ENCODE peak calls at places on chromosome 18, in six cellular contexts. One of them, this sample, is unnamed.

GRCh38 chr18:75678662-75679061 is 251.2 kb upstream of the SMIM21 start:
- DNase-seq in cardiac muscle cell: no peak
- DNase-seq in mucosa of descending colon: no peak
- DNase-seq in WERI-Rb-1: no peak
- DNase-seq in choroid plexus epithelial cell: peak
- DNase-seq in A549: no peak
- DNase-seq in this sample: no peak

GRCh38 chr18:40088130-40088529 is 1866.9 kb upstream of the PIK3C3 start:
- DNase-seq in cardiac muscle cell: no peak
- DNase-seq in mucosa of descending colon: no peak
- DNase-seq in WERI-Rb-1: no peak
- DNase-seq in A549: no peak
- DNase-seq in choroid plexus epithelial cell: no peak
- DNase-seq in this sample: no peak

GRCh38 chr18:75779910-75780309 is 352.4 kb upstream of the SMIM21 start:
- DNase-seq in A549: no peak
- DNase-seq in mucosa of descending colon: no peak
- DNase-seq in cardiac muscle cell: no peak
- DNase-seq in WERI-Rb-1: peak
- DNase-seq in choroid plexus epithelial cell: no peak
- DNase-seq in this sample: no peak

GRCh38 chr18:3151379-3152264 is 68.1 kb downstream of the MYOM1 start:
- DNase-seq in WERI-Rb-1: no peak
- DNase-seq in A549: peak
- DNase-seq in cardiac muscle cell: peak
- DNase-seq in mucosa of descending colon: peak
- DNase-seq in choroid plexus epithelial cell: peak
- DNase-seq in this sample: peak

GRCh38 chr18:70377857-70378701 is 89.2 kb downstream of the SOCS6 start:
- DNase-seq in WERI-Rb-1: no peak
- DNase-seq in mucosa of descending colon: peak
- DNase-seq in A549: no peak
- DNase-seq in cardiac muscle cell: no peak
- DNase-seq in choroid plexus epithelial cell: peak
- DNase-seq in this sample: no peak

GRCh38 chr18:21342372-21342771 is 100.3 kb downstream of the GREB1L start:
- DNase-seq in WERI-Rb-1: no peak
- DNase-seq in A549: no peak
- DNase-seq in choroid plexus epithelial cell: no peak
- DNase-seq in mucosa of descending colon: no peak
- DNase-seq in cardiac muscle cell: no peak
- DNase-seq in this sample: no peak

GRCh38 chr18:34031810-34032209 is 192.9 kb downstream of the NOL4 start:
- DNase-seq in A549: no peak
- DNase-seq in cardiac muscle cell: no peak
- DNase-seq in WERI-Rb-1: no peak
- DNase-seq in choroid plexus epithelial cell: no peak
- DNase-seq in mucosa of descending colon: no peak
- DNase-seq in this sample: no peak

GRCh38 chr18:48670751-48671560 is 132.1 kb downstream of the CTIF start:
- DNase-seq in mucosa of descending colon: no peak
- DNase-seq in choroid plexus epithelial cell: no peak
- DNase-seq in cardiac muscle cell: no peak
- DNase-seq in A549: no peak
- DNase-seq in WERI-Rb-1: no peak
- DNase-seq in this sample: no peak

GRCh38 chr18:12046046-12046750 is 47.4 kb upstream of the ANKRD62 start:
- DNase-seq in cardiac muscle cell: no peak
- DNase-seq in choroid plexus epithelial cell: no peak
- DNase-seq in WERI-Rb-1: no peak
- DNase-seq in mucosa of descending colon: no peak
- DNase-seq in A549: no peak
- DNase-seq in this sample: no peak

GRCh38 chr18:48138660-48139426 is 208.4 kb upstream of the SMAD2 start:
- DNase-seq in cardiac muscle cell: no peak
- DNase-seq in mucosa of descending colon: no peak
- DNase-seq in A549: no peak
- DNase-seq in choroid plexus epithelial cell: no peak
- DNase-seq in WERI-Rb-1: no peak
- DNase-seq in this sample: no peak

GRCh38 chr18:9147440-9148238 is 11.1 kb downstream of the ANKRD12 start:
- DNase-seq in choroid plexus epithelial cell: peak
- DNase-seq in A549: peak
- DNase-seq in cardiac muscle cell: peak
- DNase-seq in WERI-Rb-1: peak
- DNase-seq in mucosa of descending colon: peak
- DNase-seq in this sample: peak

GRCh38 chr18:52339891-52340371 is at the start of gene DCC:
- DNase-seq in cardiac muscle cell: peak
- DNase-seq in choroid plexus epithelial cell: peak
- DNase-seq in WERI-Rb-1: peak
- DNase-seq in mucosa of descending colon: peak
- DNase-seq in A549: peak
- DNase-seq in this sample: peak
- TF ChIP-seq CTCF in cardiac muscle cell: peak
- TF ChIP-seq CTCF in choroid plexus epithelial cell: peak
- TF ChIP-seq CTCF in WERI-Rb-1: peak
- TF ChIP-seq CTCF in mucosa of descending colon: no peak
- TF ChIP-seq CTCF in A549: peak
- TF ChIP-seq CTCF in this sample: peak

GRCh38 chr18:58044370-58045264 is 591 bp downstream of the NEDD4L start:
- DNase-seq in mucosa of descending colon: peak
- DNase-seq in cardiac muscle cell: peak
- DNase-seq in A549: peak
- DNase-seq in choroid plexus epithelial cell: peak
- DNase-seq in WERI-Rb-1: peak
- DNase-seq in this sample: peak

GRCh38 chr18:58047556-58047882 is 3.5 kb downstream of the NEDD4L start:
- DNase-seq in cardiac muscle cell: no peak
- DNase-seq in WERI-Rb-1: no peak
- DNase-seq in mucosa of descending colon: no peak
- DNase-seq in choroid plexus epithelial cell: no peak
- DNase-seq in A549: no peak
- DNase-seq in this sample: no peak

GRCh38 chr18:58045265-58046086 is 1.4 kb downstream of the NEDD4L start:
- DNase-seq in cardiac muscle cell: peak
- DNase-seq in mucosa of descending colon: peak
- DNase-seq in choroid plexus epithelial cell: peak
- DNase-seq in A549: peak
- DNase-seq in WERI-Rb-1: peak
- DNase-seq in this sample: peak

GRCh38 chr18:58046794-58047555 is 2.9 kb downstream of the NEDD4L start:
- DNase-seq in mucosa of descending colon: no peak
- DNase-seq in choroid plexus epithelial cell: no peak
- DNase-seq in WERI-Rb-1: peak
- DNase-seq in cardiac muscle cell: no peak
- DNase-seq in A549: no peak
- DNase-seq in this sample: no peak

GRCh38 chr18:58046087-58046793 is 2.2 kb downstream of the NEDD4L start:
- DNase-seq in cardiac muscle cell: no peak
- DNase-seq in choroid plexus epithelial cell: no peak
- DNase-seq in WERI-Rb-1: no peak
- DNase-seq in mucosa of descending colon: no peak
- DNase-seq in A549: no peak
- DNase-seq in this sample: no peak
- TF ChIP-seq CTCF in cardiac muscle cell: no peak
- TF ChIP-seq CTCF in choroid plexus epithelial cell: no peak
- TF ChIP-seq CTCF in WERI-Rb-1: no peak
- TF ChIP-seq CTCF in mucosa of descending colon: no peak
- TF ChIP-seq CTCF in A549: no peak
- TF ChIP-seq CTCF in this sample: no peak

GRCh38 chr18:23077493-23078256 is 57.6 kb upstream of the CABLES1 start:
- DNase-seq in A549: peak
- DNase-seq in WERI-Rb-1: peak
- DNase-seq in cardiac muscle cell: peak
- DNase-seq in choroid plexus epithelial cell: no peak
- DNase-seq in mucosa of descending colon: peak
- DNase-seq in this sample: no peak
- TF ChIP-seq CTCF in A549: peak
- TF ChIP-seq CTCF in WERI-Rb-1: peak
- TF ChIP-seq CTCF in cardiac muscle cell: peak
- TF ChIP-seq CTCF in choroid plexus epithelial cell: no peak
- TF ChIP-seq CTCF in mucosa of descending colon: no peak
- TF ChIP-seq CTCF in this sample: no peak

GRCh38 chr18:23648930-23649622 is 13.6 kb downstream of the ANKRD29 start:
- DNase-seq in choroid plexus epithelial cell: no peak
- DNase-seq in A549: no peak
- DNase-seq in cardiac muscle cell: no peak
- DNase-seq in mucosa of descending colon: no peak
- DNase-seq in WERI-Rb-1: no peak
- DNase-seq in this sample: no peak
- TF ChIP-seq CTCF in choroid plexus epithelial cell: no peak
- TF ChIP-seq CTCF in A549: no peak
- TF ChIP-seq CTCF in cardiac muscle cell: no peak
- TF ChIP-seq CTCF in mucosa of descending colon: no peak
- TF ChIP-seq CTCF in WERI-Rb-1: no peak
- TF ChIP-seq CTCF in this sample: no peak

DNA sequence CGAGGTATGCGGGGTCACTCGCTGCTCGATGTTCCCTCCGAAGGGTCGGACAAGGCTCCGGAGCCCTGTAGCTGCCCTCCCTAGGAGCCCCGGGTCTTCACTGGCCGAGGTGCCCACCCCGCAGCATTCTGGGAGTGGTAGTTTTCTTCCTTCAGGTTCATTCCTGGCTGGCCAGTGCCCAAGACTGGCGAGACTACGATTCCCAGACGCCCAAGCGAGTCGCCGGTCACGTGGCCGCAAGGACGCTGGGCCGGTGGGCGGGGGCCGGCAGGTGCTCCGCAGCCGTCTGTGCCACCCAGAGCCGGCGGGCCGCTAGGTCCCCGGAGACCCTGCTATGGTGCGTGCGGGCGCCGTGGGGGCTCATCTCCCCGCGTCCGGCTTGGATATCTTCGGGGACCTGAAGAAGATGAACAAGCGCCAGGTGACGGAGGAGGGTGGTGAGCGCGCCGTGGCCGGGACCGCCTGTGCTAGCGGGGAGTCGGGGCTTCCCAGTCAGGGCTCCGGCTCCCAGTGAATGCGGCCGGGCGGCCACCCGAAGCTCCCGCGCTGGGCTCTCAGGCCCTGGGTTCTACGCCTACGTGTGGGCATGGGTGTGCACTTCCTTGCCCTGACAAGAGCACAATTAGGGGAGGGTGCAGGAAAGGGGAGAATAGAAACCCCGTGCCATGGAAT is at the start of gene SEC11C:
- DNase-seq in choroid plexus epithelial cell: peak
- DNase-seq in A549: peak
- DNase-seq in WERI-Rb-1: peak
- DNase-seq in cardiac muscle cell: peak
- DNase-seq in mucosa of descending colon: peak
- DNase-seq in this sample: peak
- TF ChIP-seq CTCF in choroid plexus epithelial cell: no peak
- TF ChIP-seq CTCF in A549: no peak
- TF ChIP-seq CTCF in WERI-Rb-1: no peak
- TF ChIP-seq CTCF in cardiac muscle cell: no peak
- TF ChIP-seq CTCF in mucosa of descending colon: no peak
- TF ChIP-seq CTCF in this sample: no peak